ENCODE peak calls at places on chromosomes 13 and 19, in four cellular contexts. F is WTC11, B is SK-N-SH, V is K562. K is an unnamed sample.

GRCh38 chr13:85806553-85807175 is 7.4 kb upstream of the SLITRK6 start:
- DNase-seq in F (no peak), B (peak), V (peak), K (no peak)

GRCh38 chr13:111153279-111153976 is 38.3 kb downstream of the ARHGEF7 start:
- DNase-seq in V (peak), B (peak), F (peak), K (peak)

GRCh38 chr13:19154843-19155242 is 26.8 kb downstream of the TUBA3C start:
- DNase-seq in B (no peak), F (no peak), V (no peak), K (no peak)

GRCh38 chr19:35334064-35334753 is 5.2 kb downstream of the CD22 start:
- DNase-seq in B (no peak), V (no peak), F (no peak), K (no peak)

GRCh38 chr13:52925775-52926285 is 77.4 kb upstream of the PCDH8 start:
- DNase-seq in V (no peak), F (no peak), B (no peak), K (no peak)

GRCh38 chr19:31905980-31906948 is 439.1 kb upstream of the ZNF507 start:
- DNase-seq in F (no peak), V (no peak), B (no peak), K (no peak)

GRCh38 chr13:109162248-109163051 is 533.0 kb downstream of the MYO16 start:
- DNase-seq in B (no peak), F (no peak), V (no peak), K (no peak)

GRCh38 chr19:19615086-19615485 is 3.4 kb downstream of the PBX4 start:
- DNase-seq in V (no peak), F (no peak), B (no peak), K (no peak)

GRCh38 chr13:25943666-25944065 is 108.2 kb downstream of the SHISA2 start:
- DNase-seq in V (no peak), F (no peak), B (no peak), K (no peak)

DNA sequence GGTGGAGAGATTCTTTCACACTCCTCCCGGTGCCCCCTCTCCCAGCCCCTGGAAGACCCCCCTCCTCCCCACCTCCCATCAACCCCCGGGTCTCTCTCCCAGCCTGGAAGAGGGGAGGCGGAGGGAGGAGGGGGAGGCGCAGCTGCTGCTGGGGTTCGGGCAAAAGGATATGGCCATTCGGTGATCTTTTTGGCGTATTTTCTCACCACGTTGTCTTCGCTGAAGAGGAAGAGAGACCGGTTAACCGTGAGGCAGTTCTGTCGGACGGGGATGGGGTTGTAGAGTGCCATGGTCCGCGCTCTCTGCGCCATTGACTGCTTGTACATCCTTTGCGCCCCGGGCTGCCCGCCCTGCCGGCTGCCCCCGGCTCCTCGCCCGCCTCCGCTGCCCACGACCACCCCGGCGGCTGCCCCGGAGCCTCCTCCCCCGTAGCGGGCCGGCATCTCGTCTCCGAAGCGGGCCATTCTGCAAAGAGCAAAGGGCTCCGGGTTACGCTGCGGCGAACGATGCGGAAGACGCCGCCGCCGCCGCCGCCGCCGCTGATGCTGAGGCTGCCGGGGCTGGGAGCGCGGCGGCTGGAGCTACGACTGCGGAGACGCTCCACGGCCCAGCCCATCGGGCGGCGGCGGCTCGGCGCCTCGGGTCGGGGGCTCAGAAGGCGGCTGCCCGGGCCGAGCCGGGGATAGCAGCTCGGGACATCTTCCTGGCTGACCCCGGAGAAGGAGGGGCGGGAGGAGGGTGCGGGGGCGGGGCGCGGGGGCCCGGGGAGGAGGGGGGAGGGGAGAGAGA is at the start of gene CACNA1A:
- DNase-seq in B (peak), F (peak), V (peak), K (no peak)
- TF ChIP-seq TEAD4 in B (no peak), F (no peak), V (no peak), K (no peak)

GRCh38 chr19:995051-995827 is 5.0 kb upstream of the GRIN3B start:
- DNase-seq in F (no peak), B (no peak), V (no peak), K (no peak)
- TF ChIP-seq TEAD4 in F (no peak), B (no peak), V (no peak), K (no peak)

DNA sequence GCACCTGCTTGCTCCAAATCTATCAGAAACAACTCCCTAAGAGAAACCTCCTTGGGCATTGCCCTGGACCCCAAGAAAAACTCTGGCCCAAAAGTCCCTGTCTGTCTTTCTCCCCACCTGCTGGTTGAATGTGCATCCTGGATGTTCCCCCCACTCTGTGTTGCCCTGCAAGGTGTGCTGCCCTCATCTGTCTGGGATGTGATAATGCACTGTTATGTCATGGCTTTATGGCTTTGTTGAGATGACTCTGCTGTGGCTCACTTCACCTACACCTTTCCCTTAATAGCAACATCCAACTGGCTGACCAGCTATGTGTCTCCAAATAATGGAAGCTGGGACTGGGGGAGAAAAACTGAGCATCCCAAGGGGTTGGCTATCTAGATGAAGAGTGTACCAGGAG is 2.6 kb downstream of the ZNF20 start:
- DNase-seq in B (no peak), F (peak), V (peak), K (no peak)
- TF ChIP-seq TEAD4 in B (no peak), F (no peak), V (no peak), K (no peak)

GRCh38 chr19:54010474-54010873 is 19.0 kb downstream of the CACNG6 start:
- DNase-seq in B (no peak), F (no peak), V (no peak), K (no peak)

GRCh38 chr19:54014920-54015560 is 23.6 kb downstream of the CACNG6 start:
- DNase-seq in B (no peak), F (no peak), V (no peak), K (no peak)

GRCh38 chr19:54009440-54009839 is 18.0 kb downstream of the CACNG6 start:
- DNase-seq in B (no peak), V (no peak), F (no peak), K (no peak)

GRCh38 chr19:54013866-54014265 is 22.4 kb downstream of the CACNG6 start:
- DNase-seq in B (no peak), V (no peak), F (no peak), K (no peak)

GRCh38 chr19:54011507-54012211 is 20.2 kb downstream of the CACNG6 start:
- DNase-seq in F (peak), V (no peak), B (no peak), K (no peak)
- TF ChIP-seq TEAD4 in F (no peak), V (no peak), B (no peak), K (no peak)

GRCh38 chr13:79359064-79359463 is 47.0 kb downstream of the RBM26 start:
- DNase-seq in V (no peak), F (no peak), B (no peak), K (no peak)

GRCh38 chr13:79365981-79366380 is 40.1 kb downstream of the RBM26 start:
- DNase-seq in V (no peak), F (no peak), B (no peak), K (no peak)

GRCh38 chr13:79360064-79360463 is 46.0 kb downstream of the RBM26 start:
- DNase-seq in F (no peak), V (no peak), B (no peak), K (no peak)

GRCh38 chr13:79361299-79361698 is 44.8 kb downstream of the RBM26 start:
- DNase-seq in F (no peak), B (no peak), V (no peak), K (no peak)
- TF ChIP-seq TEAD4 in F (no peak), B (no peak), V (no peak), K (no peak)

GRCh38 chr19:7855426-7856276 is 18.5 kb downstream of the PRR36 start:
- DNase-seq in V (no peak), F (no peak), B (no peak), K (no peak)

GRCh38 chr19:7850975-7851622 is 21.1 kb downstream of the EVI5L start:
- DNase-seq in V (no peak), B (no peak), F (no peak), K (no peak)

GRCh38 chr19:7853760-7854107 is 20.5 kb downstream of the PRR36 start:
- DNase-seq in V (no peak), B (no peak), F (no peak), K (no peak)

GRCh38 chr19:7851623-7852500 is 21.8 kb downstream of the EVI5L start:
- DNase-seq in B (no peak), F (no peak), V (no peak), K (no peak)

GRCh38 chr19:7852851-7853759 is 21.1 kb downstream of the PRR36 start:
- DNase-seq in F (peak), B (peak), V (peak), K (peak)
- TF ChIP-seq TEAD4 in F (no peak), B (no peak), V (no peak), K (no peak)

GRCh38 chr13:62924395-62924794 is 1508.7 kb upstream of the PCDH20 start:
- DNase-seq in V (no peak), F (no peak), B (peak), K (no peak)

GRCh38 chr13:62919491-62919890 is 1503.8 kb upstream of the PCDH20 start:
- DNase-seq in V (no peak), F (no peak), B (no peak), K (no peak)

GRCh38 chr13:62920181-62920580 is 1504.5 kb upstream of the PCDH20 start:
- DNase-seq in F (no peak), V (no peak), B (no peak), K (no peak)
- TF ChIP-seq TEAD4 in F (no peak), V (no peak), B (no peak), K (no peak)

DNA sequence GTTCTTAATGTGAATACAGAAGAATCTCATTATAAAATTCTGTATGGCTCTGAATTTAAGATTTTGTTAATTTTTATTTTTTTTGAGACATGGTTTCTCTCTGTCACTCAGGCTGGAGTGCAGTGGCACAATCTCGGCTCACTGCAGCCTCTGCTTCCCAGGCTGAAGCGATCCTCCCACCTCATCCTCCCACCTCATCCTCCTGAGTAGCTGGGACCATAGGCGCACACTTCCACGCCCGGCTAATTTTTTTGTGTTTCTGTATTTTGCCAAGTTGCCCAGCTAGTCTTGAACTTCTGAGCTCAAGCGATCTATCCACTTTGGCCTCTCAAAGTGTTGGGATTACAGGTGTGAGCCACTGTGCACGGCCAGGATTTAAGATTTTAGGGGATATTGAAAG is 14.3 kb downstream of the CYP2A7 start:
- DNase-seq in V (no peak), F (no peak), B (no peak), K (no peak)
- TF ChIP-seq TEAD4 in V (no peak), F (no peak), B (no peak), K (no peak)

GRCh38 chr13:97254809-97255208 is 32.7 kb downstream of the MBNL2 start:
- DNase-seq in B (no peak), F (no peak), V (no peak), K (no peak)
- TF ChIP-seq TEAD4 in B (peak), F (no peak), V (no peak), K (no peak)

GRCh38 chr19:49615861-49616260 is 24.1 kb downstream of the RRAS start:
- DNase-seq in F (no peak), V (no peak), B (no peak), K (no peak)
- TF ChIP-seq TEAD4 in F (no peak), V (no peak), B (no peak), K (no peak)

K was measured in H1.